ENCODE peak calls at places on chromosomes 7 and 10, in seven cellular contexts. X is CD8-positive, alpha-beta T cell; M is psoas muscle; L is fibroblast of lung; P is breast epithelium; A is right lobe of liver; N is IMR-90. J is an unnamed sample.
A peak's percentile ranks its signal among the peaks of the same experiment; 100 is the strongest.

GRCh38 chr10:93115661-93116383 is 42.1 kb downstream of the CYP26A1 start:
- DNase-seq in X (peak; percentile 61), M (peak; percentile 75), L (peak; percentile 20), P (peak; percentile 29), A (peak; percentile 67), N (peak; percentile 32), J (peak; percentile 13)

GRCh38 chr7:107208563-107208962 is 39.8 kb downstream of the HBP1 start:
- DNase-seq in X (no peak), M (no peak), L (no peak), P (no peak), A (no peak), N (no peak), J (no peak)

GRCh38 chr10:103416436-103417147 is 20.2 kb downstream of the PDCD11 start:
- DNase-seq in X (peak; percentile 68), M (no peak), L (peak; percentile 30), P (peak; percentile 52), A (no peak), N (peak; percentile 65), J (peak; percentile 43)

GRCh38 chr7:136009488-136010079 is 32.4 kb upstream of the MTPN start:
- DNase-seq in X (no peak), M (no peak), L (peak; percentile 24), P (no peak), A (no peak), N (peak; percentile 58), J (no peak)

GRCh38 chr10:359093-359492 is 223.8 kb downstream of the ZMYND11 start:
- DNase-seq in X (no peak), M (no peak), L (no peak), P (no peak), A (no peak), N (no peak), J (no peak)

GRCh38 chr10:90857635-90858488 is at the start of gene HTR7:
- DNase-seq in X (peak; percentile 52), M (peak; percentile 76), L (peak; percentile 48), P (peak; percentile 31), A (peak; percentile 66), N (peak; percentile 33), J (no peak)

GRCh38 chr7:149330914-149331567 is 69.0 kb downstream of the ZNF783 start:
- DNase-seq in X (no peak), M (no peak), L (no peak), P (no peak), A (no peak), N (no peak), J (no peak)

GRCh38 chr7:148856891-148857290 is 27.2 kb downstream of the EZH2 start:
- DNase-seq in X (no peak), M (no peak), L (peak; percentile 54), P (no peak), A (no peak), N (peak; percentile 45), J (no peak)

GRCh38 chr7:132203021-132203420 is 373.2 kb downstream of the PLXNA4 start:
- DNase-seq in X (no peak), M (no peak), L (no peak), P (no peak), A (no peak), N (no peak), J (no peak)

GRCh38 chr7:2225830-2226229 is 6.9 kb downstream of the MAD1L1 start:
- DNase-seq in X (no peak), M (no peak), L (no peak), P (no peak), A (no peak), N (no peak), J (no peak)

GRCh38 chr10:43214956-43215561 is 51.8 kb downstream of the RASGEF1A start:
- DNase-seq in X (no peak), M (no peak), L (no peak), P (no peak), A (peak; percentile 23), N (no peak), J (no peak)

GRCh38 chr7:27130540-27131389 is at the start of gene HOXA4:
- DNase-seq in X (peak; percentile 70), M (peak; percentile 97), L (peak; percentile 82), P (peak; percentile 94), A (peak; percentile 88), N (peak; percentile 83), J (peak; percentile 66)

GRCh38 chr7:113705439-113705838 is 213.4 kb downstream of the PPP1R3A start:
- DNase-seq in X (no peak), M (no peak), L (no peak), P (no peak), A (no peak), N (no peak), J (no peak)

GRCh38 chr7:106094780-106095179 is 17.3 kb downstream of the SYPL1 start:
- DNase-seq in X (no peak), M (no peak), L (no peak), P (no peak), A (no peak), N (no peak), J (no peak)

DNA sequence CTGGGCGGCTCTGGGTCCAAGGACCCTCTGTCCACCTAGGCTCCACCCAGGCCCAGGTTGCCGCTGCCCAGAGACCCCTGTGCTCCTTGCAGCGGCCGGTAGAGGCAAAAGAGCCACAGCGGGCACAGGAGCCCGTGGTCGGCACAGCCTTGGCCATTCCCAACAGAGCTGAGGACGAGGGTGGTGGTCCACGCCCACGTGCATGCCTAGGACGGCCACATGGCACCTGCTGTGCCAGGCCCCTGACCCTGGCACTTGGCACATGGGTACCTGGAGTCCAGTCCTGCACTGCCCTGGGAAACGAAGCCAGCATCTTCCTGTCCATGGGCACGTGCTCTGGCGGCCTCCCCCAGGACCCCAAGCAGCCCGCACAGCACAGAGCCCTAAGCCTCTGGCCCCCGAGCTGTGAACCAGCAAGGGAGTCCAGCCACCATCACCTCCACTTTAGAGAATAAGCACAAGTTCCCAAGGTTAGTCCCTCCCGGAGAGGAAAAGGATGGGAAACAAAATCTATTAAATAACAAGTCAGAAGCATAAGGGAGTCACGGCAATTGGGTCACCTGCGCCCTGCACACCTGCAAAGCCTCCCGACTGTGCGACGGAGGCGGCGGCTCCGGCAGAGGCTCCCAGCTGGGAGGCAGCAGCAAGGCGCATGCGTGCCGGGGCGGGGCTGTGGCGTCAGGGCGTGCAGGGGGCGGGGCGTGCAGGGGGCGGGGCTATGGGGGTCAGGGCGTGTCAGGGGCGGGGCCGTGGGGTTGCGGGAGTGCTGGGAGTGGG is 59.1 kb downstream of the STK32C start:
- DNase-seq in X (peak; percentile 71), M (peak; percentile 85), L (no peak), P (no peak), A (no peak), N (no peak), J (no peak)
- H3K4me3 ChIP-seq in X (peak overlapping the region; percentile 19), M (peak overlapping the region; percentile 40), L (no peak overlapping the region), P (no peak overlapping the region), A (no peak overlapping the region), N (peak overlapping the region; percentile 20), J (peak overlapping the region; percentile 29)

DNA sequence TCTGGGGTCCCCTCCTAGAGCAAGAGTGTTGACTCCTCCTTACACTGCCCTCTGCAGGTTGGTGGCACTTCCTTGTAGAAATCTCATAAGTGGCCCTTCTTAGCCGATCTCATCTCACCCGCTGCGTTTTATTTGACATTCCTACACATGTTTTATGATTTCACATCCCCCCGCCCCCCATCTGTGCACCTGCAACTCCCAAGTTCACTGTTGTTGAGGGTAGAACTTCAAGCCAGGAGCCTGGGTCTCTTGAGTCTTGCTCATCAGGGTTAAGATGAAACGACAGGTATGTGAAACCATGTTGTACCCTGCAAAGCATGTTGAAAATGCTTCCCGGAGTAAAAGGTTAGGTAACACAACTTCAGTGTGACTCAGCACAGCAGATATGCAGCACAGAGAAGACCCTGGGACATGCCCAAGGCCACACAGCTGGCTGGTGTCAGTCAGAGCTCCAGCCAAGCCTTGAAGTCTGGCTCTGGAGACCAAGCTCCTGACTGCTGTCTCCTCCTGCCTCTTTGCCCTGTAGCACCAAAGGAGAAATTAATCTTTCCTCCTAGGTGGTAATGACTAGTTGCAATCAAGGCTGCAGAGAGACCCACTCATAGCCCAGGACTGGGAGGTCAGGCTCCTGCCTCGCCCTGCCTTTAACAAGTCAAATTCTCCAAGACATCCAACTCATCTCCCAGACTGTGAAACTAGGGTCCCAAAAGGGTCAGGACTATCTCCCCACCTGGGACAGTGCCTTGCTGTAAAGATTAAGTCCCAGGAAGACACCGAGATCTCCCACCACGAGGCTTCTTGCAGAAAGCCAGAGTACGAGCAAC is 171.0 kb downstream of the PRKAG2 start:
- DNase-seq in X (no peak), M (peak; percentile 76), L (peak; percentile 59), P (no peak), A (no peak), N (peak; percentile 52), J (no peak)
- TF ChIP-seq CTCF in X (no peak), M (peak; percentile 42), L (peak; percentile 43), P (no peak), A (peak; percentile 37), N (peak; percentile 55), J (peak; percentile 69)

DNA sequence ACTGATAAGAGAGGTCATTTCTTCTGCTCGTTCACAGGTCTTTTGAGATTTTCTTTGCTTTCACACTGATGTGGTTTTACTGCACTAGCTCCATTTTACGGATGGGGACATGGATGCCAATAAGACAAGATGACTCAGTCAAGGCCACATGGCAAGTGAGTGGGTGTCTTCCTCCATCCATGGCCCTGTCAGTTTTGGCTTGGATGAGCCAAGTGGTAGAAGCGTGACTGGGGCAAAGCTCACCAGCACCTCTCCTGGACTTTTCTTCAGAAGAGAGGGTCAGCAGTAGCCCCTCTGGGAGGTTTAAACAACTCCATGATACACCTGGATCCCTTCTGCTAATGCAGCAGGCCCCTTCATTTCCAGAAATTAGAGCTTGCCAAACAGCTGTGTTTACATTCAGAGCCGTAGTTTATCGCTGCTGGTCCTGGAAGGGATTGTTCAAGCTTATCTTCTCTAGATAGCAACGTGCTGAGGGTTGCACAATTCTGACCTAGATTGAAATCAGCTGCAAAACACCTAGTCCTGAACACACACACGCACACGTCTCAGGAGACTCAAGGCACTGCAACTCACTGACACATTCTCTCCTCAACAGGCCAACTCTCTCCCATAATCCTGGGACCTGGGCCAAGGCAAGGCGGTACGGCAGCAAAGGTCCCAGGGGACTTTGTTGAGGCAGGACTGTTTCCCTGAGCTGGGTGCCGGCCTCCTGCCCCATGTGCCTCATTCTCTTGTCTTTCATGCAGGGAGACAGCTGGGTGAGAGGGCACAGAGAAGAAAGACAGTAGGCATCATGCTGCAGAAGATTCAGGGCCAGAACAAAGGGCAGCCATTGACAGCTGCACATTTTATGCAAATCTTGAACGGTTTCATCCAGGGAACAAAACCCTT is 14.2 kb upstream of the PDCD4 start:
- DNase-seq in X (no peak), M (no peak), L (peak; percentile 60), P (no peak), A (no peak), N (peak; percentile 84), J (no peak)
- H3K4me1 ChIP-seq in X (peaks cover 75% of the 10 kb centered on the region), M (peaks cover 14% of the 10 kb centered on the region), L (peaks cover 8% of the 10 kb centered on the region), P (peaks cover 23% of the 10 kb centered on the region), A (peaks cover 13% of the 10 kb centered on the region), N (peaks cover 19% of the 10 kb centered on the region), J (peaks cover 12% of the 10 kb centered on the region)

GRCh38 chr10:102122450-102122849 is 2.3 kb upstream of the LDB1 start:
- DNase-seq in X (no peak), M (no peak), L (no peak), P (no peak), A (no peak), N (no peak), J (no peak)

GRCh38 chr10:102121739-102122372 is 1.7 kb upstream of the LDB1 start:
- DNase-seq in X (no peak), M (no peak), L (peak; percentile 45), P (peak; percentile 63), A (no peak), N (peak; percentile 69), J (no peak)

GRCh38 chr10:102119417-102120141 is 589 bp downstream of the LDB1 start:
- DNase-seq in X (peak; percentile 54), M (peak; percentile 75), L (peak; percentile 74), P (peak; percentile 93), A (peak; percentile 67), N (peak; percentile 67), J (no peak)

GRCh38 chr10:102120142-102120986 is at the start of gene LDB1:
- DNase-seq in X (peak; percentile 78), M (peak; percentile 89), L (peak; percentile 76), P (peak; percentile 76), A (peak; percentile 83), N (peak; percentile 77), J (peak; percentile 42)

GRCh38 chr10:102120987-102121738 is 995 bp upstream of the LDB1 start:
- DNase-seq in X (peak; percentile 47), M (peak; percentile 73), L (peak; percentile 83), P (peak; percentile 92), A (peak; percentile 63), N (peak; percentile 90), J (peak; percentile 43)
- H3K4me3 ChIP-seq in X (peak overlapping the region; percentile 94), M (peak overlapping the region; percentile 87), L (peak overlapping the region; percentile 91), P (peak overlapping the region; percentile 80), A (peak overlapping the region; percentile 50), N (peak overlapping the region; percentile 89), J (peak overlapping the region; percentile 93)